ENCODE peak calls at places on chromosome 14, in six cellular contexts. N, Y, T, H, W and O are unnamed samples.

GRCh38 chr14:37278673-37279538 is 81.2 kb downstream of the MIPOL1 start:
- DNase-seq in Y (no peak), N (no peak), W (no peak), T (no peak), H (no peak), O (no peak)

GRCh38 chr14:69471916-69472315 is 12.6 kb upstream of the PLEKHD1 start:
- DNase-seq in Y (no peak), H (no peak), T (no peak), N (no peak), W (no peak), O (no peak)

GRCh38 chr14:74400919-74401503 is 25.0 kb downstream of the SYNDIG1L start:
- DNase-seq in W (no peak), Y (no peak), T (no peak), H (no peak), N (no peak), O (no peak)

GRCh38 chr14:89625208-89625987 is 208.4 kb upstream of the FOXN3 start:
- DNase-seq in N (no peak), Y (peak), W (no peak), T (no peak), H (no peak), O (no peak)

GRCh38 chr14:32342151-32342853 is 13.2 kb downstream of the AKAP6 start:
- DNase-seq in W (no peak), N (no peak), Y (no peak), H (no peak), T (peak), O (no peak)

GRCh38 chr14:76951149-76951548 is 77.4 kb downstream of the IRF2BPL start:
- DNase-seq in T (no peak), Y (peak), W (no peak), N (no peak), H (no peak), O (no peak)

GRCh38 chr14:74437654-74438053 is 11.6 kb upstream of the SYNDIG1L start:
- DNase-seq in H (no peak), T (no peak), Y (peak), W (no peak), N (no peak), O (no peak)

GRCh38 chr14:72643317-72643801 is 250.5 kb downstream of the DPF3 start:
- DNase-seq in W (no peak), T (peak), H (peak), N (no peak), Y (peak), O (peak)

GRCh38 chr14:63308723-63309317 is 9.9 kb downstream of the GPHB5 start:
- DNase-seq in T (no peak), Y (peak), H (no peak), W (no peak), N (peak), O (no peak)

GRCh38 chr14:21014761-21015190 is 10.1 kb downstream of the NDRG2 start:
- DNase-seq in N (peak), W (peak), H (peak), T (peak), Y (peak), O (peak)

GRCh38 chr14:32330356-32331226 is 1.5 kb downstream of the AKAP6 start:
- DNase-seq in N (no peak), W (no peak), H (no peak), Y (no peak), T (no peak), O (no peak)

GRCh38 chr14:49306152-49306751 is 279.9 kb downstream of the RPS29 start:
- DNase-seq in N (no peak), W (no peak), H (no peak), Y (peak), T (peak), O (no peak)

GRCh38 chr14:90388982-90389381 is 7.8 kb upstream of the CALM1 start:
- DNase-seq in T (peak), H (no peak), Y (no peak), W (no peak), N (no peak), O (no peak)

GRCh38 chr14:77005559-77005958 is 22.9 kb downstream of the IRF2BPL start:
- DNase-seq in Y (no peak), H (no peak), T (no peak), N (no peak), W (no peak), O (no peak)

GRCh38 chr14:104209985-104210520 is 71.7 kb downstream of the KIF26A start:
- DNase-seq in T (no peak), H (no peak), N (no peak), W (no peak), Y (no peak), O (no peak)

GRCh38 chr14:73771848-73772705 is 57.9 kb upstream of the PNMA1 start:
- DNase-seq in N (peak), H (no peak), Y (peak), T (no peak), W (peak), O (no peak)